ENCODE peak calls at places on chromosomes 5 and 9, in four cellular contexts. A, R, D and O are unnamed samples.

GRCh38 chr5:65142511-65143011 is 339.2 kb downstream of the ADAMTS6 start:
- DNase-seq in A (peak), R (peak), D (peak), O (no peak)

GRCh38 chr5:125049721-125050357 is 303.4 kb upstream of the ZNF608 start:
- DNase-seq in A (no peak), R (no peak), D (no peak), O (no peak)

GRCh38 chr5:147869112-147869511 is 9.4 kb upstream of the SCGB3A2 start:
- DNase-seq in A (no peak), R (no peak), D (peak), O (no peak)

GRCh38 chr5:128905225-128906110 is 59.8 kb upstream of the SLC27A6 start:
- DNase-seq in A (peak), R (peak), D (no peak), O (peak)

GRCh38 chr5:118236108-118236849 is 752.1 kb downstream of the DTWD2 start:
- DNase-seq in A (no peak), R (no peak), D (no peak), O (no peak)

GRCh38 chr5:7053528-7054209 is 340.4 kb downstream of the TENT4A start:
- DNase-seq in A (no peak), R (no peak), D (no peak), O (no peak)

GRCh38 chr5:39164529-39165402 is 54.6 kb downstream of the FYB1 start:
- DNase-seq in A (no peak), R (no peak), D (no peak), O (no peak)

GRCh38 chr5:172505403-172505759 is 51.1 kb upstream of the SH3PXD2B start:
- DNase-seq in A (no peak), R (no peak), D (peak), O (no peak)

GRCh38 chr5:146027746-146028145 is 77.6 kb downstream of the PLAC8L1 start:
- DNase-seq in A (no peak), R (peak), D (no peak), O (no peak)

GRCh38 chr9:117555964-117556629 is 141.2 kb upstream of the ASTN2 start:
- DNase-seq in A (peak), R (peak), D (peak), O (no peak)

GRCh38 chr5:72849546-72849945 is 33.1 kb downstream of the TNPO1 start:
- DNase-seq in A (no peak), R (no peak), D (no peak), O (no peak)

GRCh38 chr5:136094913-136095641 is 37.6 kb upstream of the SMAD5 start:
- DNase-seq in A (no peak), R (no peak), D (peak), O (no peak)

GRCh38 chr5:141850183-141850768 is 27.9 kb downstream of the PCDH1 start:
- DNase-seq in A (peak), R (peak), D (no peak), O (peak)

GRCh38 chr9:120856700-120857099 is 14.0 kb upstream of the PSMD5 start:
- DNase-seq in A (no peak), R (no peak), D (no peak), O (no peak)

GRCh38 chr5:170287532-170287931 is 10.0 kb downstream of the LCP2 start:
- DNase-seq in A (no peak), R (no peak), D (no peak), O (no peak)

GRCh38 chr5:176412517-176413254 is 3.7 kb downstream of the CLTB start:
- DNase-seq in A (no peak), R (no peak), D (no peak), O (no peak)

GRCh38 chr5:107515521-107515920 is 155.2 kb downstream of the EFNA5 start:
- DNase-seq in A (no peak), R (no peak), D (no peak), O (no peak)

GRCh38 chr5:58925627-58926545 is 343.0 kb downstream of the RAB3C start:
- DNase-seq in A (no peak), R (no peak), D (no peak), O (no peak)